ENCODE peak calls at places on chromosomes 6 and 20, in eight cellular contexts. E, D, X, W, G, P, A and Q are unnamed samples.

GRCh38 chr6:139470971-139471370 is 96.5 kb upstream of the CITED2 start:
- DNase-seq in P (no peak), X (no peak), D (no peak), A (no peak), E (no peak), W (no peak), G (no peak), Q (no peak)

GRCh38 chr6:158818008-158818579 is 1.1 kb downstream of the EZR start:
- DNase-seq in W (peak; percentile 80), E (peak; percentile 77), P (peak; percentile 74), G (peak; percentile 62), X (peak; percentile 83), D (peak; percentile 82), A (peak; percentile 90), Q (peak; percentile 76)

GRCh38 chr6:56241106-56241812 is 6.1 kb downstream of the COL21A1 start:
- DNase-seq in E (no peak), A (no peak), X (no peak), D (no peak), P (no peak), G (no peak), W (no peak), Q (no peak)

GRCh38 chr6:126662966-126663365 is 323.1 kb downstream of the CENPW start:
- DNase-seq in E (no peak), W (no peak), G (no peak), A (no peak), X (no peak), D (no peak), P (no peak), Q (no peak)

GRCh38 chr20:63567382-63568169 is 6.5 kb downstream of the HELZ2 start:
- DNase-seq in D (no peak), E (peak; percentile 40), A (peak; percentile 88), W (no peak), P (peak; percentile 32), G (peak; percentile 23), X (no peak), Q (no peak)

GRCh38 chr6:29596381-29596900 is 11.5 kb downstream of the OR2H2 start:
- DNase-seq in A (no peak), X (no peak), D (no peak), G (no peak), E (no peak), P (no peak), W (no peak), Q (no peak)

GRCh38 chr6:43983191-43983590 is 144.1 kb downstream of the MRPL14 start:
- DNase-seq in W (no peak), X (no peak), P (no peak), D (no peak), A (no peak), E (no peak), G (no peak), Q (no peak)

GRCh38 chr6:170129691-170130171 is 161.1 kb downstream of the DLL1 start:
- DNase-seq in D (peak; percentile 80), X (peak; percentile 83), W (peak; percentile 85), A (no peak), P (no peak), E (peak; percentile 10), G (no peak), Q (no peak)